ENCODE peak calls at places on chromosomes 12 and 14, in ten cellular contexts. I is AG09309; F is lung; S is left ventricle myocardium inferior; C is stimulated activated CD8-positive, alpha-beta memory T cell treated with anti-CD3 and anti-CD28 coated beads, Interleukin-2, amount 100 ng/mL, for 1 hour; K is activated CD4-positive, alpha-beta T cell treated with anti-CD3 and anti-CD28 coated beads, Interleukin-2, amount 50 U/mL, for 1 hour; W is left colon; O is NCI-H524 treated with DMSO at 0.1 percent for 48 hours; J is NCI-H1417; P is kidney glomerular epithelial cell. X is an unnamed sample.
A peak's percentile ranks its signal among the peaks of the same experiment; 100 is the strongest.

GRCh38 chr12:88578821-88579518 is 1.3 kb downstream of the KITLG start:
- DNase-seq in I (no peak), F (peak; percentile 53), S (no peak), C (no peak), K (no peak), W (peak; percentile 42), O (no peak), J (peak; percentile 92), P (peak; percentile 35), X (no peak)

GRCh38 chr12:117040496-117040895 is 58.7 kb downstream of the TESC start:
- DNase-seq in I (no peak), F (no peak), S (peak; percentile 7), C (no peak), K (no peak), W (no peak), O (no peak), J (no peak), P (no peak), X (no peak)

GRCh38 chr12:65602579-65603295 is 221.5 kb upstream of the HMGA2 start:
- DNase-seq in I (peak; percentile 79), F (peak; percentile 71), S (peak; percentile 75), C (no peak), K (peak; percentile 7), W (peak; percentile 78), O (peak; percentile 11), J (no peak), P (peak; percentile 92), X (peak; percentile 60)

GRCh38 chr14:55454264-55455151 is 14.1 kb upstream of the TBPL2 start:
- DNase-seq in I (no peak), F (no peak), S (no peak), C (no peak), K (no peak), W (peak; percentile 61), O (peak; percentile 90), J (peak; percentile 76), P (peak; percentile 76), X (peak; percentile 40)

GRCh38 chr14:75370416-75371205 is 57.2 kb upstream of the JDP2 start:
- DNase-seq in I (no peak), F (no peak), S (no peak), C (no peak), K (no peak), W (no peak), O (no peak), J (no peak), P (no peak), X (no peak)

GRCh38 chr12:126667340-126667739 is 1599.6 kb upstream of the TMEM132C start:
- DNase-seq in I (peak; percentile 87), F (no peak), S (no peak), C (no peak), K (no peak), W (no peak), O (no peak), J (no peak), P (no peak), X (no peak)

GRCh38 chr12:2624543-2625266 is 170.1 kb upstream of the FKBP4 start:
- DNase-seq in I (no peak), F (no peak), S (no peak), C (no peak), K (no peak), W (no peak), O (no peak), J (peak; percentile 5), P (no peak), X (no peak)

GRCh38 chr12:122730215-122731014 is at the start of gene HCAR1:
- DNase-seq in I (no peak), F (no peak), S (no peak), C (no peak), K (no peak), W (no peak), O (no peak), J (peak; percentile 41), P (peak; percentile 52), X (no peak)

GRCh38 chr14:104115131-104115600 is 23.2 kb upstream of the KIF26A start:
- DNase-seq in I (no peak), F (no peak), S (peak; percentile 5), C (no peak), K (no peak), W (no peak), O (no peak), J (no peak), P (no peak), X (no peak)

GRCh38 chr14:51367600-51367931 is 127.5 kb downstream of the TMX1 start:
- DNase-seq in I (peak; percentile 75), F (no peak), S (no peak), C (no peak), K (no peak), W (no peak), O (no peak), J (no peak), P (no peak), X (no peak)

GRCh38 chr14:71403673-71404072 is 496.4 kb downstream of the PCNX1 start:
- DNase-seq in I (no peak), F (no peak), S (no peak), C (no peak), K (peak; percentile 14), W (peak; percentile 28), O (peak; percentile 29), J (no peak), P (no peak), X (peak; percentile 16)

GRCh38 chr12:67269632-67270578 is 747 bp downstream of the CAND1 start:
- DNase-seq in I (no peak), F (peak; percentile 49), S (peak; percentile 29), C (peak; percentile 25), K (peak; percentile 49), W (peak; percentile 65), O (no peak), J (peak; percentile 92), P (no peak), X (peak; percentile 37)

GRCh38 chr12:123134265-123134664 is 16.6 kb downstream of the PITPNM2 start:
- DNase-seq in I (no peak), F (peak; percentile 73), S (no peak), C (no peak), K (no peak), W (no peak), O (no peak), J (no peak), P (no peak), X (no peak)

GRCh38 chr14:100904307-100905019 is 941 bp upstream of the RTL1 start:
- DNase-seq in I (no peak), F (peak; percentile 16), S (no peak), C (no peak), K (no peak), W (no peak), O (peak; percentile 18), J (no peak), P (no peak), X (no peak)

GRCh38 chr14:28785096-28785952 is 18.7 kb downstream of the FOXG1 start:
- DNase-seq in I (no peak), F (no peak), S (no peak), C (no peak), K (no peak), W (no peak), O (no peak), J (no peak), P (no peak), X (no peak)

GRCh38 chr12:59078027-59078426 is 157.7 kb upstream of the LRIG3 start:
- DNase-seq in I (no peak), F (no peak), S (no peak), C (no peak), K (no peak), W (no peak), O (no peak), J (no peak), P (no peak), X (no peak)

GRCh38 chr12:89450922-89451321 is 73.7 kb downstream of the GALNT4 start:
- DNase-seq in I (peak; percentile 59), F (no peak), S (no peak), C (no peak), K (no peak), W (no peak), O (no peak), J (no peak), P (peak; percentile 58), X (no peak)

GRCh38 chr14:61456720-61457119 is 135.3 kb downstream of the PRKCH start:
- DNase-seq in I (no peak), F (peak; percentile 81), S (peak; percentile 74), C (peak; percentile 76), K (peak; percentile 85), W (peak; percentile 93), O (peak; percentile 28), J (peak; percentile 59), P (peak; percentile 72), X (peak; percentile 89)

GRCh38 chr12:103538397-103538796 is 42.6 kb upstream of the C12orf42 start:
- DNase-seq in I (no peak), F (no peak), S (no peak), C (no peak), K (no peak), W (no peak), O (no peak), J (no peak), P (no peak), X (no peak)

GRCh38 chr12:63042646-63043045 is 107.7 kb upstream of the PPM1H start:
- DNase-seq in I (no peak), F (no peak), S (no peak), C (no peak), K (no peak), W (no peak), O (no peak), J (no peak), P (no peak), X (no peak)

GRCh38 chr12:132018193-132018916 is 68.6 kb downstream of the EP400 start:
- DNase-seq in I (no peak), F (no peak), S (no peak), C (no peak), K (no peak), W (no peak), O (no peak), J (no peak), P (no peak), X (no peak)

GRCh38 chr14:79749051-79749450 is 462.3 kb downstream of the DIO2 start:
- DNase-seq in I (no peak), F (no peak), S (no peak), C (no peak), K (no peak), W (no peak), O (peak; percentile 100), J (peak; percentile 11), P (no peak), X (no peak)

X was measured in mucosa of gallbladder.